ENCODE peak calls at places on chromosomes 1 and 21, in eight cellular contexts. S is activated CD4-positive, CD25-positive, alpha-beta regulatory T cell; H is NCI-H1092 treated with DMSO at 0.1 percent for 48 hours; B is stimulated activated naive CD4-positive, alpha-beta T cell; P is GDM1; F is endothelial cell of umbilical vein; N is stimulated activated CD4-positive, alpha-beta T cell treated with anti-CD3 and anti-CD28 coated beads, Interleukin-1b, Interleukin-23, amount 100 ng/mL, for 24 hours; K is GM23338. T is an unnamed sample.

GRCh38 chr21:32311621-32312020 is 13.0 kb downstream of the MRAP start:
- DNase-seq in S (no peak), H (no peak), B (no peak), P (no peak), F (no peak), N (no peak), K (no peak), T (no peak)

GRCh38 chr1:79604490-79605198 is 598.1 kb upstream of the ADGRL4 start:
- DNase-seq in S (no peak), H (no peak), B (no peak), P (no peak), F (no peak), N (no peak), K (peak), T (no peak)

GRCh38 chr1:151435174-151435573 is 24.1 kb downstream of the POGZ start:
- DNase-seq in S (no peak), H (no peak), B (no peak), P (no peak), F (no peak), N (no peak), K (no peak), T (no peak)

GRCh38 chr1:9904571-9904970 is 5.5 kb downstream of the CTNNBIP1 start:
- DNase-seq in S (no peak), H (no peak), B (no peak), P (no peak), F (no peak), N (no peak), K (no peak), T (no peak)

GRCh38 chr1:42747125-42747524 is 7.1 kb upstream of the CLDN19 start:
- DNase-seq in S (no peak), H (peak), B (peak), P (peak), F (peak), N (peak), K (peak), T (peak)

GRCh38 chr1:204563780-204564179 is 47.6 kb downstream of the MDM4 start:
- DNase-seq in S (no peak), H (no peak), B (no peak), P (no peak), F (no peak), N (no peak), K (no peak), T (no peak)

GRCh38 chr21:41425954-41426655 is at the start of gene MX1:
- DNase-seq in S (peak), H (peak), B (peak), P (no peak), F (peak), N (peak), K (peak), T (no peak)

GRCh38 chr1:229199261-229199850 is 71.6 kb upstream of the RAB4A start:
- DNase-seq in S (no peak), H (no peak), B (no peak), P (no peak), F (no peak), N (no peak), K (peak), T (no peak)

GRCh38 chr1:156055649-156056048 is 1.1 kb downstream of the LAMTOR2 start:
- DNase-seq in S (no peak), H (no peak), B (no peak), P (no peak), F (no peak), N (no peak), K (no peak), T (no peak)

GRCh38 chr1:21663951-21664805 is 5.0 kb downstream of the RAP1GAP start:
- DNase-seq in S (no peak), H (no peak), B (no peak), P (peak), F (no peak), N (no peak), K (peak), T (no peak)

GRCh38 chr1:2455757-2456156 is 20.3 kb upstream of the PLCH2 start:
- DNase-seq in S (no peak), H (no peak), B (no peak), P (no peak), F (no peak), N (no peak), K (no peak), T (no peak)

GRCh38 chr1:47593001-47593568 is 155.2 kb downstream of the FOXD2 start:
- DNase-seq in S (no peak), H (peak), B (no peak), P (no peak), F (no peak), N (no peak), K (peak), T (no peak)

GRCh38 chr1:79052829-79053449 is 46.4 kb upstream of the ADGRL4 start:
- DNase-seq in S (no peak), H (no peak), B (no peak), P (no peak), F (peak), N (no peak), K (no peak), T (no peak)

GRCh38 chr1:26584022-26584485 is 54.5 kb downstream of the RPS6KA1 start:
- DNase-seq in S (no peak), H (no peak), B (no peak), P (no peak), F (no peak), N (no peak), K (peak), T (no peak)

T was measured in NCI-H345.